ENCODE peak calls at places on chromosome 11, in five cellular contexts. K, B, J, W and S are unnamed samples.

GRCh38 chr11:74948546-74948897 is 369 bp downstream of the XRRA1 start:
- DNase-seq in K (no peak), W (no peak), J (no peak), B (no peak), S (peak; percentile 14)

GRCh38 chr11:125341676-125342075 is 154.4 kb downstream of the FEZ1 start:
- DNase-seq in K (no peak), B (no peak), J (no peak), W (no peak), S (no peak)

GRCh38 chr11:78425436-78425835 is 7.8 kb upstream of the GAB2 start:
- DNase-seq in B (no peak), K (no peak), J (no peak), W (no peak), S (no peak)

GRCh38 chr11:44498524-44498923 is 66.9 kb upstream of the CD82 start:
- DNase-seq in B (no peak), J (no peak), W (no peak), K (no peak), S (no peak)

GRCh38 chr11:43732225-43732624 is 51.7 kb downstream of the HSD17B12 start:
- DNase-seq in K (no peak), W (no peak), J (no peak), B (no peak), S (no peak)

GRCh38 chr11:74208507-74208906 is 37.4 kb downstream of the PPME1 start:
- DNase-seq in B (no peak), J (no peak), K (no peak), W (no peak), S (no peak)

GRCh38 chr11:92380882-92381281 is 156.3 kb downstream of the FAT3 start:
- DNase-seq in W (no peak), B (no peak), J (no peak), K (no peak), S (no peak)

GRCh38 chr11:134406264-134407185 is 5.5 kb downstream of the B3GAT1 start:
- DNase-seq in W (no peak), J (no peak), B (no peak), K (no peak), S (no peak)

GRCh38 chr11:107679255-107680024 is 32.4 kb downstream of the SLN start:
- DNase-seq in W (no peak), K (no peak), B (no peak), J (no peak), S (no peak)

GRCh38 chr11:65288706-65289536 is 25.7 kb upstream of the CDC42EP2 start:
- DNase-seq in K (no peak), B (peak; percentile 39), W (no peak), J (peak; percentile 41), S (peak; percentile 24)

DNA sequence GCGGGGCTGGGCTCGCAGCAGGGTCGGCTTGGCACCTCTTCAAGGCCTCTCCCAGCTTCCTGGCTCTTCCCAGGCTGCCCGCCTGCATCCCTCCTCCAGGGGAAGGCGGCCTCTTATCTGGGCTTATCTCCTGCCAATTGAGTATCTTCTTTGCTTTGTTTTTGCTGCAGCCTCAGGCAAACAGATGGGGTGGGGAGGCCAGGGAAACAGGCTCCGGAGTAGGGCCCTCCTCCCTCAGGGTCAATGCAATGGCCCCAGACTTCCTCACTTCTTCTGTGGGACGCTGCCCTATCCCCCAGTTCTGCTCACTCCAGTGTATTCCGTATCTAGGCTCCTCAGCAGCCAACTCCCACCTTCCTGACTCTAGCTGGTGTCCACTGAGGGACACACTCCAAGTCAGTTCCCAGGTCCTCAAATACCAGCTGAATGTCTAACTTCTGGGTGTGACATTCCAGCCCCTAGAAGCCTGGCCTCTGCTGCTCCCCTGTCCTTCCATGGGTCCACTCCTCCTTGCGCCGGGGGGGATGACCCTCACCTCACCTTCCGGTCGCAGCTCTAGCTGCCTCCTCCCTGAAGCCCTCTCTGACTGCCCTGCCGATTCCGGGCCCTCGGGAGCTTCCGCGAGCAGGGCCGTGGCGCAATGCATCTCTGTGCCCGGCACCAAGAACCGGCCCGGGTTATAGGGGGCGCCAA is 15.6 kb downstream of the BAD start:
- DNase-seq in B (peak; percentile 70), J (no peak), K (peak; percentile 69), W (no peak), S (no peak)
- H3K4me3 ChIP-seq in B (peak overlapping the region; percentile 81), J (peak overlapping the region; percentile 80), K (peak overlapping the region; percentile 73), W (peak overlapping the region; percentile 64), S (peak overlapping the region; percentile 89)

DNA sequence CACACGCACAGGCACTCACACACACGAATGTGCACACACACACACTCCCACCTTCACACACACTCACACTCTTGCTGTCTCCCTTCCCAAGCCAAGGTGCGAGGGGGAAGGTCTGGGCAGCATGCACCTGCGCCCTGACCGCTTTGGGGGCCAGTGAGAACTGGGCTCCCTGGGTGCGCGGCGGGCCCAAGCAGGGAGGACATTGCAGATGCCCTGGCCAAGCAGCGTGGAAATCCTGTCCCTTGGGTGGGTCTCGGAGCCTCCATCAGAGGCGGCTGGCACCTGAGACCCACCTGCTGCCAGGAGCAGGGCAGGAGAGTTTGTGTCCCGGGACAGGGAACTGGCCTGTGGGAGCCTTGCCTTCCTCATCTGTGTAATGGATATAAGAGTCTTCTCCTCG is 3.3 kb downstream of the CD81 start:
- DNase-seq in K (no peak), W (no peak), B (no peak), J (no peak), S (no peak)
- H3K4me3 ChIP-seq in K (peak overlapping the region; percentile 100), W (no peak overlapping the region), B (peak overlapping the region; percentile 100), J (peak overlapping the region; percentile 40), S (no peak overlapping the region)

GRCh38 chr11:1484716-1485503 is 1.7 kb downstream of the MOB2 start:
- DNase-seq in W (no peak), J (no peak), B (no peak), K (no peak), S (no peak)

GRCh38 chr11:1486054-1486825 is at the start of gene MOB2:
- DNase-seq in K (peak; percentile 39), B (peak; percentile 40), W (no peak), J (no peak), S (no peak)

GRCh38 chr11:1487091-1487850 is 692 bp upstream of the MOB2 start:
- DNase-seq in B (no peak), W (no peak), K (no peak), J (no peak), S (no peak)

GRCh38 chr11:1484061-1484671 is 2.4 kb downstream of the MOB2 start:
- DNase-seq in J (no peak), W (no peak), B (no peak), K (no peak), S (no peak)

GRCh38 chr11:1485504-1485885 is 1.1 kb downstream of the MOB2 start:
- DNase-seq in K (no peak), W (no peak), B (no peak), J (no peak), S (no peak)
- H3K4me3 ChIP-seq in K (peak overlapping the region; percentile 30), W (no peak overlapping the region), B (no peak overlapping the region), J (no peak overlapping the region), S (no peak overlapping the region)

GRCh38 chr11:47607380-47607779 is 13.2 kb upstream of the C1QTNF4 start:
- DNase-seq in W (no peak), B (peak; percentile 39), K (peak; percentile 40), J (no peak), S (no peak)

GRCh38 chr11:47605921-47606320 is 11.7 kb upstream of the C1QTNF4 start:
- DNase-seq in K (no peak), W (no peak), J (no peak), B (no peak), S (no peak)

GRCh38 chr11:47599821-47600377 is 5.7 kb upstream of the C1QTNF4 start:
- DNase-seq in K (no peak), B (no peak), W (no peak), J (no peak), S (no peak)

GRCh38 chr11:47606731-47607130 is 12.5 kb upstream of the C1QTNF4 start:
- DNase-seq in J (no peak), W (no peak), K (peak; percentile 34), B (peak; percentile 41), S (peak; percentile 25)

GRCh38 chr11:47603295-47603694 is 9.1 kb upstream of the C1QTNF4 start:
- DNase-seq in K (no peak), W (no peak), J (no peak), B (no peak), S (no peak)
- H3K4me3 ChIP-seq in K (no peak overlapping the region), W (no peak overlapping the region), J (no peak overlapping the region), B (no peak overlapping the region), S (no peak overlapping the region)